ENCODE peak calls at places on chromosomes 12 and 14, in ten cellular contexts. Y is NCI-H1092; G is NCI-H510A; C is dermis blood vessel endothelial cell; E is stimulated activated CD4-positive, alpha-beta T cell treated with anti-CD3 and anti-CD28 coated beads, Interleukin-4, amount 100 ng/mL, for 48 hours; D is kidney glomerular epithelial cell; W is HFF-Myc; J is endothelial cell; Q is left cardiac atrium; H is mucosa of gallbladder. P is an unnamed sample.

GRCh38 chr12:117231750-117232149 is 41.5 kb upstream of the FBXO21 start:
- DNase-seq in Y (no peak), G (no peak), C (no peak), E (no peak), D (no peak), W (no peak), J (no peak), Q (no peak), H (no peak), P (no peak)

GRCh38 chr14:53570411-53571387 is 385.9 kb downstream of the BMP4 start:
- DNase-seq in Y (no peak), G (no peak), C (no peak), E (no peak), D (no peak), W (no peak), J (no peak), Q (no peak), H (no peak), P (no peak)

GRCh38 chr12:25583545-25583944 is 30.5 kb upstream of the LMNTD1 start:
- DNase-seq in Y (no peak), G (no peak), C (peak; percentile 48), E (no peak), D (no peak), W (no peak), J (no peak), Q (peak; percentile 41), H (peak; percentile 26), P (no peak)

GRCh38 chr12:76643438-76643837 is 83.9 kb upstream of the OSBPL8 start:
- DNase-seq in Y (no peak), G (no peak), C (no peak), E (no peak), D (no peak), W (no peak), J (no peak), Q (no peak), H (no peak), P (no peak)

GRCh38 chr14:103067231-103067954 is 10.0 kb upstream of the CDC42BPB start:
- DNase-seq in Y (no peak), G (no peak), C (peak; percentile 20), E (no peak), D (peak; percentile 78), W (no peak), J (no peak), Q (peak; percentile 45), H (no peak), P (peak; percentile 71)

GRCh38 chr12:7130791-7131501 is 775 bp downstream of the CLSTN3 start:
- DNase-seq in Y (no peak), G (peak; percentile 54), C (peak; percentile 35), E (peak; percentile 38), D (peak; percentile 48), W (no peak), J (peak; percentile 62), Q (peak; percentile 67), H (peak; percentile 51), P (no peak)

GRCh38 chr14:101475468-101476257 is 85.6 kb upstream of the DIO3 start:
- DNase-seq in Y (no peak), G (no peak), C (no peak), E (no peak), D (peak; percentile 45), W (peak; percentile 4), J (no peak), Q (no peak), H (no peak), P (no peak)

GRCh38 chr12:76820888-76821482 is 57.1 kb downstream of the ZDHHC17 start:
- DNase-seq in Y (no peak), G (no peak), C (peak; percentile 42), E (no peak), D (no peak), W (peak; percentile 21), J (peak; percentile 39), Q (no peak), H (peak; percentile 21), P (no peak)

GRCh38 chr12:110248096-110248447 is 33.0 kb upstream of the ATP2A2 start:
- DNase-seq in Y (no peak), G (no peak), C (no peak), E (no peak), D (no peak), W (no peak), J (no peak), Q (no peak), H (peak; percentile 29), P (no peak)

GRCh38 chr12:72094490-72094889 is 155.8 kb downstream of the TPH2 start:
- DNase-seq in Y (peak; percentile 35), G (no peak), C (no peak), E (no peak), D (no peak), W (no peak), J (no peak), Q (no peak), H (no peak), P (no peak)

GRCh38 chr12:128698573-128698972 is 125.2 kb downstream of the SLC15A4 start:
- DNase-seq in Y (no peak), G (no peak), C (no peak), E (no peak), D (no peak), W (no peak), J (no peak), Q (no peak), H (no peak), P (no peak)

GRCh38 chr12:122878780-122879612 is 16.9 kb downstream of the VPS37B start:
- DNase-seq in Y (no peak), G (no peak), C (no peak), E (no peak), D (no peak), W (no peak), J (no peak), Q (no peak), H (no peak), P (no peak)

GRCh38 chr12:4369548-4369947 is 10.0 kb downstream of the FGF23 start:
- DNase-seq in Y (no peak), G (no peak), C (no peak), E (no peak), D (no peak), W (no peak), J (no peak), Q (no peak), H (no peak), P (no peak)

GRCh38 chr12:54521291-54522062 is 23.9 kb downstream of the NCKAP1L start:
- DNase-seq in Y (no peak), G (no peak), C (no peak), E (peak; percentile 29), D (no peak), W (no peak), J (no peak), Q (no peak), H (no peak), P (no peak)

GRCh38 chr14:102220031-102220430 is 80.3 kb downstream of the WDR20 start:
- DNase-seq in Y (no peak), G (no peak), C (no peak), E (no peak), D (no peak), W (no peak), J (no peak), Q (no peak), H (no peak), P (no peak)

GRCh38 chr12:24975425-24975824 is 26.5 kb upstream of the BCAT1 start:
- DNase-seq in Y (no peak), G (no peak), C (no peak), E (no peak), D (no peak), W (no peak), J (no peak), Q (no peak), H (no peak), P (no peak)

GRCh38 chr12:46370792-46371717 is 1.5 kb downstream of the SLC38A2 start:
- DNase-seq in Y (peak; percentile 92), G (peak; percentile 69), C (peak; percentile 91), E (peak; percentile 91), D (peak; percentile 79), W (no peak), J (peak; percentile 96), Q (peak; percentile 93), H (peak; percentile 91), P (no peak)

GRCh38 chr12:122111070-122111750 is 32.7 kb downstream of the MLXIP start:
- DNase-seq in Y (no peak), G (peak; percentile 36), C (no peak), E (no peak), D (no peak), W (no peak), J (no peak), Q (no peak), H (no peak), P (no peak)

GRCh38 chr12:54411398-54412241 is 7.4 kb downstream of the ITGA5 start:
- DNase-seq in Y (no peak), G (no peak), C (peak; percentile 89), E (peak; percentile 56), D (peak; percentile 73), W (peak; percentile 96), J (no peak), Q (peak; percentile 80), H (no peak), P (peak; percentile 89)

GRCh38 chr12:132711169-132711843 is 664 bp downstream of the PGAM5 start:
- DNase-seq in Y (no peak), G (peak; percentile 27), C (peak; percentile 45), E (peak; percentile 12), D (no peak), W (no peak), J (peak; percentile 33), Q (no peak), H (no peak), P (no peak)

GRCh38 chr14:100813291-100813690 is 12.6 kb upstream of the MEG3 start:
- DNase-seq in Y (no peak), G (no peak), C (no peak), E (no peak), D (no peak), W (no peak), J (no peak), Q (no peak), H (no peak), P (no peak)

GRCh38 chr14:76131071-76131985 is 20.4 kb upstream of the GPATCH2L start:
- DNase-seq in Y (no peak), G (no peak), C (no peak), E (no peak), D (no peak), W (no peak), J (no peak), Q (no peak), H (no peak), P (no peak)

GRCh38 chr14:77869350-77869749 is 69.4 kb downstream of the ADCK1 start:
- DNase-seq in Y (no peak), G (no peak), C (no peak), E (no peak), D (no peak), W (no peak), J (no peak), Q (no peak), H (no peak), P (peak; percentile 7)